ENCODE peak calls at places on chromosomes 3 and 15, in seven cellular contexts. K, Z, W, Y, T, I and G are unnamed samples.

GRCh38 chr15:58771621-58772235 is 626 bp downstream of the MINDY2 start:
- DNase-seq in K (peak; percentile 35), Z (peak; percentile 70), W (no peak), Y (peak; percentile 59), T (peak; percentile 56), I (no peak), G (no peak)

GRCh38 chr15:58214941-58215340 is 76.8 kb downstream of the AQP9 start:
- DNase-seq in K (no peak), Z (no peak), W (no peak), Y (no peak), T (no peak), I (no peak), G (no peak)

GRCh38 chr15:36589971-36590370 is 10.5 kb downstream of the CDIN1 start:
- DNase-seq in K (no peak), Z (no peak), W (peak; percentile 50), Y (no peak), T (no peak), I (no peak), G (no peak)

GRCh38 chr15:49421991-49422390 is 1.1 kb upstream of the FGF7 start:
- DNase-seq in K (peak; percentile 82), Z (no peak), W (peak; percentile 81), Y (peak; percentile 20), T (peak; percentile 31), I (peak; percentile 53), G (no peak)

GRCh38 chr3:11288786-11289637 is 16.8 kb downstream of the ATG7 start:
- DNase-seq in K (peak; percentile 62), Z (peak; percentile 64), W (peak; percentile 96), Y (no peak), T (no peak), I (peak; percentile 23), G (no peak)

GRCh38 chr3:23648326-23648964 is 157.3 kb upstream of the UBE2E1 start:
- DNase-seq in K (no peak), Z (no peak), W (peak; percentile 58), Y (no peak), T (no peak), I (no peak), G (no peak)

GRCh38 chr3:49602877-49603411 is 48.7 kb downstream of the BSN start:
- DNase-seq in K (no peak), Z (no peak), W (no peak), Y (no peak), T (peak; percentile 32), I (no peak), G (no peak)

GRCh38 chr3:18111702-18112311 is 313.3 kb downstream of the SATB1 start:
- DNase-seq in K (no peak), Z (no peak), W (peak; percentile 29), Y (no peak), T (no peak), I (peak; percentile 5), G (no peak)

GRCh38 chr15:38690737-38691332 is 126.2 kb upstream of the RASGRP1 start:
- DNase-seq in K (peak; percentile 71), Z (no peak), W (peak; percentile 75), Y (peak; percentile 40), T (peak; percentile 73), I (peak; percentile 53), G (no peak)

GRCh38 chr3:47525617-47526016 is 12.1 kb upstream of the ELP6 start:
- DNase-seq in K (no peak), Z (no peak), W (no peak), Y (no peak), T (no peak), I (no peak), G (no peak)

GRCh38 chr3:39378092-39378491 is 5.1 kb upstream of the SLC25A38 start:
- DNase-seq in K (no peak), Z (peak; percentile 47), W (peak; percentile 18), Y (no peak), T (peak; percentile 74), I (peak; percentile 59), G (no peak)

GRCh38 chr3:21889166-21889565 is 138.2 kb upstream of the ZNF385D start:
- DNase-seq in K (no peak), Z (no peak), W (no peak), Y (no peak), T (no peak), I (no peak), G (no peak)

GRCh38 chr3:128152419-128153155 is 694 bp upstream of the EEFSEC start:
- DNase-seq in K (no peak), Z (no peak), W (peak; percentile 68), Y (no peak), T (no peak), I (peak; percentile 87), G (no peak)

GRCh38 chr15:68789921-68790575 is 30.6 kb downstream of the ANP32A start:
- DNase-seq in K (no peak), Z (no peak), W (peak; percentile 58), Y (no peak), T (no peak), I (no peak), G (no peak)

GRCh38 chr3:165754219-165755007 is 82.8 kb downstream of the BCHE start:
- DNase-seq in K (no peak), Z (no peak), W (no peak), Y (no peak), T (no peak), I (no peak), G (no peak)

GRCh38 chr3:126926684-126927404 is 56.1 kb upstream of the PLXNA1 start:
- DNase-seq in K (peak; percentile 63), Z (peak; percentile 33), W (peak; percentile 89), Y (peak; percentile 83), T (no peak), I (no peak), G (no peak)

GRCh38 chr3:13890377-13891016 is 10.6 kb upstream of the WNT7A start:
- DNase-seq in K (no peak), Z (no peak), W (no peak), Y (peak; percentile 46), T (no peak), I (no peak), G (peak; percentile 87)

GRCh38 chr3:197748597-197749314 is 927 bp upstream of the FYTTD1 start:
- DNase-seq in K (no peak), Z (no peak), W (peak; percentile 43), Y (no peak), T (no peak), I (no peak), G (no peak)

GRCh38 chr3:130604806-130605205 is 87.8 kb downstream of the COL6A6 start:
- DNase-seq in K (no peak), Z (no peak), W (no peak), Y (no peak), T (no peak), I (no peak), G (no peak)

GRCh38 chr3:197306374-197307086 is 8.1 kb upstream of the DLG1 start:
- DNase-seq in K (no peak), Z (no peak), W (peak; percentile 90), Y (no peak), T (no peak), I (peak; percentile 77), G (no peak)

GRCh38 chr15:25784876-25785642 is 78.1 kb downstream of the ATP10A start:
- DNase-seq in K (no peak), Z (no peak), W (peak; percentile 94), Y (peak; percentile 63), T (no peak), I (no peak), G (no peak)

DNA sequence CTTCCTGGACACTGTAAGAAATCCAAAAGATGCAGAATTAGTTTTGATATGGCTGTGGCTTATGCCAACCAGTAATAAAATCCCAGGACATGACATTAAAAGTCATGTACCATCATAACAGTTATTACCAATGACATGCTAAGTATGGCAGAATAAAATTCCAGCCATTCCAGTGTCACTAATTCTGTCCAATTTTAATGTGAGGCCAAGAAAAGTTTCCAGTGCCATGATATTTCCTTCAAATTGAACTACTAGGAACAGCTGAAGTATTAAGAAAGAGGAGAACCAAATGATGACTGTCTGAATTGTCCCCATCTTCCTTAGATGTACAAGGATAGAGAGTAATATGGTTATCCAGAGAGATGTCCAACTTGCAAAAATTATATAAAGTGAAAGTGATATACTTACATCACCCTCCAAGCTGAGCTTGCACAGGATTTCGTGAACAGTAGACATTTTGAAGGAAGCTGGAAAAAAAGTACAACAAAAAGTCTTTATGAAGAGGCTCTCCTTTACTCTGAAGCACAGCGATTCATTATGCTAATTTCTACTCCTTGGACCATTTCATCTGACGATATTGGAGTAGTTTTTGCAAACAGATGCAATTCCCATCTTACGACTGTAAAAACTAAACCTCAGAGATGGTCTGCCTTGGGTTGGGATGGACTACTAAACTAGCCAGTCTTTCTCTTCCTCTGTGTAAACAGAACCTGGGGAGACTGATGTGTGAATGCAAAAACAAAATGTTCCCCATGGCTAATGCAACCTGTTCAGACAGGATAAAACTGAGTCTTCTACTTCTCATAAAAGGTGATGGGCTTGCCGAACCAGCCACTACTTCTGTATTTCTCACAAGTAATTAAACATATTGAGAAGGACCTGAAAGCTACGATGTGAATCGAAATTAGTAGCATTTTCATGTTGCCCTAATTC is 11.9 kb downstream of the ANXA2 start:
- DNase-seq in K (no peak), Z (no peak), W (no peak), Y (no peak), T (no peak), I (no peak), G (no peak)
- H3K4me1 ChIP-seq in K (peaks cover 50% of the 10 kb centered on the region), Z (peaks cover 100% of the 10 kb centered on the region), W (peaks cover 29% of the 10 kb centered on the region), Y (peaks cover 82% of the 10 kb centered on the region), T (peaks cover 50% of the 10 kb centered on the region), I (peaks cover 70% of the 10 kb centered on the region), G (peaks cover 98% of the 10 kb centered on the region)

GRCh38 chr15:65089206-65089824 is 12.8 kb downstream of the KBTBD13 start:
- DNase-seq in K (no peak), Z (no peak), W (peak; percentile 68), Y (peak; percentile 78), T (no peak), I (peak; percentile 56), G (no peak)
- H3K27ac ChIP-seq in K (no peak overlapping the region), Z (no peak overlapping the region), W (peak overlapping the region; percentile 13), Y (peak overlapping the region; percentile 88), T (peak overlapping the region; percentile 80), I (peak overlapping the region; percentile 45), G (peak overlapping the region; percentile 58)

GRCh38 chr3:157081681-157082210 is 78.2 kb downstream of the CCNL1 start:
- DNase-seq in K (peak; percentile 98), Z (peak; percentile 85), W (peak; percentile 94), Y (peak; percentile 91), T (peak; percentile 89), I (peak; percentile 68), G (no peak)
- TF ChIP-seq POLR2A in K (no peak), Z (no peak), W (peak; percentile 82), Y (no peak), T (no peak), I (no peak), G (no peak)

DNA sequence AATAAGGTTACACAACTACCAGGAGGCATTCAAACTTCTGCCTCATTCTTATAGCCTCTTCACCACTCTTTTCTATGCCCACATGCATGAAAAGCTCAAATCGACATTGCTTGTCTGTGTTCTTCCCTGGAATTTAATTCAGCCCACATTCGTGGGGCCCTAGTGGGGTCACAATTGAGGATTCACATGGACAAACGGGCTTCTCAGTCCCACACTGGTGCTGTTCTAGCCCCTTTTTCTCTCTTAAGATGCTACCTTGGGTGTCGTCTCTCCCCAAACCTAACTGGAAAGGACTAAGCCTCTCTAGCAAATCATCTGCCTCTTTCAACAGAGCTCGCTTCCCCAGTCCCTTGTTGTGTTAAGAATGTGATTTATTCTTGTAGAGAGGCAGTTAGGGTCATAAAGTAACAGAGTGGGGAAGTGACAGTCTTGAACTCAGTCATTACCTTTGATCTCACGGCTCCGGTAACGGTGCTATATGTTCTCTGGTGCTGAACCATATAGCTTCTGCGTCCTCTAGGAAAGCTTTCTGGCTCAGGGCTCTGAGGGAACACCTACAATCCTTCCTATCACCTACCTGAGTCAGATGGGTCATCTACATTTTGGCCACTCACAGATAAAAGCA is 4.9 kb downstream of the LPP start:
- DNase-seq in K (no peak), Z (no peak), W (no peak), Y (no peak), T (no peak), I (no peak), G (no peak)
- H3K4me1 ChIP-seq in K (peaks cover 32% of the 10 kb centered on the region), Z (peaks cover 63% of the 10 kb centered on the region), W (peaks cover 19% of the 10 kb centered on the region), Y (peaks cover 84% of the 10 kb centered on the region), T (peaks cover 91% of the 10 kb centered on the region), I (peaks cover 93% of the 10 kb centered on the region), G (peaks cover 60% of the 10 kb centered on the region)